ENCODE peak calls at places on chromosomes 2 and 18, in six cellular contexts. One of them, this sample, is unnamed.

GRCh38 chr2:60926751-60927568 is 45.6 kb downstream of the REL start:
- DNase-seq in colonic mucosa: no peak
- DNase-seq in GM20000: no peak
- DNase-seq in AG09319: no peak
- DNase-seq in CD4-positive, alpha-beta T cell: no peak
- DNase-seq in uterus: no peak
- DNase-seq in this sample: no peak

GRCh38 chr18:48952287-48953095 is 1.7 kb upstream of the SMAD7 start:
- DNase-seq in colonic mucosa: peak; percentile 74
- DNase-seq in GM20000: peak; percentile 77
- DNase-seq in AG09319: peak; percentile 70
- DNase-seq in CD4-positive, alpha-beta T cell: peak; percentile 65
- DNase-seq in uterus: peak; percentile 85
- DNase-seq in this sample: peak; percentile 66

GRCh38 chr2:25342372-25343186 is 854 bp upstream of the DNMT3A start:
- DNase-seq in colonic mucosa: peak; percentile 81
- DNase-seq in GM20000: peak; percentile 95
- DNase-seq in AG09319: peak; percentile 52
- DNase-seq in CD4-positive, alpha-beta T cell: peak; percentile 79
- DNase-seq in uterus: peak; percentile 85
- DNase-seq in this sample: peak; percentile 80

GRCh38 chr2:181472990-181473389 is 15.8 kb downstream of the ITGA4 start:
- DNase-seq in colonic mucosa: no peak
- DNase-seq in GM20000: no peak
- DNase-seq in AG09319: no peak
- DNase-seq in CD4-positive, alpha-beta T cell: no peak
- DNase-seq in uterus: no peak
- DNase-seq in this sample: no peak

GRCh38 chr18:31647354-31647753 is 37.0 kb downstream of the B4GALT6 start:
- DNase-seq in colonic mucosa: no peak
- DNase-seq in GM20000: no peak
- DNase-seq in AG09319: no peak
- DNase-seq in CD4-positive, alpha-beta T cell: no peak
- DNase-seq in uterus: no peak
- DNase-seq in this sample: no peak

GRCh38 chr2:9763356-9764152 is 79.7 kb upstream of the TAF1B start:
- DNase-seq in colonic mucosa: no peak
- DNase-seq in GM20000: no peak
- DNase-seq in AG09319: no peak
- DNase-seq in CD4-positive, alpha-beta T cell: no peak
- DNase-seq in uterus: no peak
- DNase-seq in this sample: no peak

GRCh38 chr2:238666543-238666942 is 181.3 kb upstream of the TWIST2 start:
- DNase-seq in colonic mucosa: no peak
- DNase-seq in GM20000: no peak
- DNase-seq in AG09319: no peak
- DNase-seq in CD4-positive, alpha-beta T cell: no peak
- DNase-seq in uterus: no peak
- DNase-seq in this sample: no peak

GRCh38 chr2:190378883-190379237 is 29.3 kb upstream of the MFSD6 start:
- DNase-seq in colonic mucosa: no peak
- DNase-seq in GM20000: no peak
- DNase-seq in AG09319: no peak
- DNase-seq in CD4-positive, alpha-beta T cell: no peak
- DNase-seq in uterus: no peak
- DNase-seq in this sample: no peak

GRCh38 chr18:37438417-37439180 is 127.0 kb downstream of the CELF4 start:
- DNase-seq in colonic mucosa: no peak
- DNase-seq in GM20000: no peak
- DNase-seq in AG09319: no peak
- DNase-seq in CD4-positive, alpha-beta T cell: no peak
- DNase-seq in uterus: no peak
- DNase-seq in this sample: no peak

GRCh38 chr2:67572721-67573485 is 175.8 kb downstream of the ETAA1 start:
- DNase-seq in colonic mucosa: peak; percentile 55
- DNase-seq in GM20000: no peak
- DNase-seq in AG09319: no peak
- DNase-seq in CD4-positive, alpha-beta T cell: no peak
- DNase-seq in uterus: no peak
- DNase-seq in this sample: no peak

GRCh38 chr18:79507076-79507545 is 111.4 kb downstream of the NFATC1 start:
- DNase-seq in colonic mucosa: peak; percentile 31
- DNase-seq in GM20000: no peak
- DNase-seq in AG09319: no peak
- DNase-seq in CD4-positive, alpha-beta T cell: no peak
- DNase-seq in uterus: peak; percentile 66
- DNase-seq in this sample: no peak

GRCh38 chr2:695111-695510 is 17.9 kb upstream of the TMEM18 start:
- DNase-seq in colonic mucosa: no peak
- DNase-seq in GM20000: no peak
- DNase-seq in AG09319: no peak
- DNase-seq in CD4-positive, alpha-beta T cell: no peak
- DNase-seq in uterus: no peak
- DNase-seq in this sample: no peak

GRCh38 chr2:134411828-134412638 is 158.2 kb downstream of the MGAT5 start:
- DNase-seq in colonic mucosa: peak; percentile 76
- DNase-seq in GM20000: peak; percentile 80
- DNase-seq in AG09319: peak; percentile 67
- DNase-seq in CD4-positive, alpha-beta T cell: peak; percentile 67
- DNase-seq in uterus: peak; percentile 65
- DNase-seq in this sample: peak; percentile 55

GRCh38 chr18:57784034-57784815 is 18.9 kb downstream of the ATP8B1 start:
- DNase-seq in colonic mucosa: no peak
- DNase-seq in GM20000: no peak
- DNase-seq in AG09319: no peak
- DNase-seq in CD4-positive, alpha-beta T cell: no peak
- DNase-seq in uterus: no peak
- DNase-seq in this sample: no peak

GRCh38 chr2:6999161-6999877 is 82.1 kb downstream of the RNF144A start:
- DNase-seq in colonic mucosa: no peak
- DNase-seq in GM20000: peak; percentile 58
- DNase-seq in AG09319: no peak
- DNase-seq in CD4-positive, alpha-beta T cell: no peak
- DNase-seq in uterus: no peak
- DNase-seq in this sample: no peak

GRCh38 chr2:233044974-233045535 is 12.6 kb downstream of the NEU2 start:
- DNase-seq in colonic mucosa: no peak
- DNase-seq in GM20000: no peak
- DNase-seq in AG09319: no peak
- DNase-seq in CD4-positive, alpha-beta T cell: no peak
- DNase-seq in uterus: no peak
- DNase-seq in this sample: no peak

GRCh38 chr18:27685807-27686412 is 491.0 kb downstream of the CDH2 start:
- DNase-seq in colonic mucosa: no peak
- DNase-seq in GM20000: peak; percentile 17
- DNase-seq in AG09319: peak; percentile 4
- DNase-seq in CD4-positive, alpha-beta T cell: no peak
- DNase-seq in uterus: no peak
- DNase-seq in this sample: peak; percentile 50

GRCh38 chr18:45724591-45724990 is 610 bp downstream of the SLC14A1 start:
- DNase-seq in colonic mucosa: no peak
- DNase-seq in GM20000: no peak
- DNase-seq in AG09319: no peak
- DNase-seq in CD4-positive, alpha-beta T cell: no peak
- DNase-seq in uterus: no peak
- DNase-seq in this sample: no peak

GRCh38 chr18:45719106-45719505 is 4.9 kb upstream of the SLC14A1 start:
- DNase-seq in colonic mucosa: no peak
- DNase-seq in GM20000: no peak
- DNase-seq in AG09319: no peak
- DNase-seq in CD4-positive, alpha-beta T cell: no peak
- DNase-seq in uterus: no peak
- DNase-seq in this sample: no peak

GRCh38 chr18:45723921-45724320 is at the start of gene SLC14A1:
- DNase-seq in colonic mucosa: no peak
- DNase-seq in GM20000: no peak
- DNase-seq in AG09319: no peak
- DNase-seq in CD4-positive, alpha-beta T cell: no peak
- DNase-seq in uterus: no peak
- DNase-seq in this sample: no peak

GRCh38 chr18:45726603-45727002 is 2.6 kb downstream of the SLC14A1 start:
- DNase-seq in colonic mucosa: no peak
- DNase-seq in GM20000: no peak
- DNase-seq in AG09319: no peak
- DNase-seq in CD4-positive, alpha-beta T cell: no peak
- DNase-seq in uterus: no peak
- DNase-seq in this sample: no peak

GRCh38 chr18:45722899-45723298 is 1.1 kb upstream of the SLC14A1 start:
- DNase-seq in colonic mucosa: peak; percentile 70
- DNase-seq in GM20000: peak; percentile 77
- DNase-seq in AG09319: no peak
- DNase-seq in CD4-positive, alpha-beta T cell: peak; percentile 72
- DNase-seq in uterus: peak; percentile 37
- DNase-seq in this sample: peak; percentile 75
- TF ChIP-seq CTCF in colonic mucosa: peak; percentile 70
- TF ChIP-seq CTCF in GM20000: peak; percentile 64
- TF ChIP-seq CTCF in AG09319: peak; percentile 70
- TF ChIP-seq CTCF in CD4-positive, alpha-beta T cell: peak; percentile 65
- TF ChIP-seq CTCF in uterus: peak; percentile 41
- TF ChIP-seq CTCF in this sample: peak; percentile 85

GRCh38 chr2:224847431-224847830 is 131.3 kb upstream of the CCDC195 start:
- DNase-seq in colonic mucosa: no peak
- DNase-seq in GM20000: no peak
- DNase-seq in AG09319: no peak
- DNase-seq in CD4-positive, alpha-beta T cell: no peak
- DNase-seq in uterus: no peak
- DNase-seq in this sample: no peak

GRCh38 chr2:224850081-224850480 is 133.9 kb upstream of the CCDC195 start:
- DNase-seq in colonic mucosa: no peak
- DNase-seq in GM20000: no peak
- DNase-seq in AG09319: no peak
- DNase-seq in CD4-positive, alpha-beta T cell: no peak
- DNase-seq in uterus: no peak
- DNase-seq in this sample: no peak

GRCh38 chr2:224847961-224848850 is 132.0 kb upstream of the CCDC195 start:
- DNase-seq in colonic mucosa: no peak
- DNase-seq in GM20000: no peak
- DNase-seq in AG09319: peak; percentile 54
- DNase-seq in CD4-positive, alpha-beta T cell: no peak
- DNase-seq in uterus: no peak
- DNase-seq in this sample: no peak

DNA sequence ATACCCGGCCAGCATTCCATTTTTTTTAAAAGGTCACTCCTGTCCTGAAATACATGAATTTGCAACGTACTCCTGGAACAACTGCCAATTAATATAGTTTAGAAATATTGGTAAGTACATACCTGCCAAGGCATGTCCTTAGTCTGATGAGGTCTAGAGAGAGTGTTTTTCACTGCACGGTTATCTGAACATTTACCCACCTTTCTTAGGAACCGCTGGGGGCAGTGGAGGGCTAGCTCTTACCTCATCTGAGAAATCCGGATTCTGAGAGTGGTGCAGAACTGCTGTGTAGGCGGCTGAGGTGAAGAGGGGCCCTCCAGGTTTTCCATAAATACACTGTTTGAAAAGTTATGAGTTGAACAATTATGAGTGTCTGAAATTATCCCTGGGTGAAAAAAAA is 133.1 kb upstream of the CCDC195 start:
- DNase-seq in colonic mucosa: no peak
- DNase-seq in GM20000: peak; percentile 10
- DNase-seq in AG09319: no peak
- DNase-seq in CD4-positive, alpha-beta T cell: no peak
- DNase-seq in uterus: no peak
- DNase-seq in this sample: no peak
- TF ChIP-seq CTCF in colonic mucosa: no peak
- TF ChIP-seq CTCF in GM20000: no peak
- TF ChIP-seq CTCF in AG09319: no peak
- TF ChIP-seq CTCF in CD4-positive, alpha-beta T cell: no peak
- TF ChIP-seq CTCF in uterus: no peak
- TF ChIP-seq CTCF in this sample: no peak

GRCh38 chr2:219218279-219219112 is at the start of gene ABCB6:
- DNase-seq in colonic mucosa: peak; percentile 97
- DNase-seq in GM20000: peak; percentile 94
- DNase-seq in AG09319: peak; percentile 86
- DNase-seq in CD4-positive, alpha-beta T cell: peak; percentile 86
- DNase-seq in uterus: peak; percentile 99
- DNase-seq in this sample: peak; percentile 92
- TF ChIP-seq CTCF in colonic mucosa: no peak
- TF ChIP-seq CTCF in GM20000: no peak
- TF ChIP-seq CTCF in AG09319: no peak
- TF ChIP-seq CTCF in CD4-positive, alpha-beta T cell: no peak
- TF ChIP-seq CTCF in uterus: peak; percentile 25
- TF ChIP-seq CTCF in this sample: no peak

DNA sequence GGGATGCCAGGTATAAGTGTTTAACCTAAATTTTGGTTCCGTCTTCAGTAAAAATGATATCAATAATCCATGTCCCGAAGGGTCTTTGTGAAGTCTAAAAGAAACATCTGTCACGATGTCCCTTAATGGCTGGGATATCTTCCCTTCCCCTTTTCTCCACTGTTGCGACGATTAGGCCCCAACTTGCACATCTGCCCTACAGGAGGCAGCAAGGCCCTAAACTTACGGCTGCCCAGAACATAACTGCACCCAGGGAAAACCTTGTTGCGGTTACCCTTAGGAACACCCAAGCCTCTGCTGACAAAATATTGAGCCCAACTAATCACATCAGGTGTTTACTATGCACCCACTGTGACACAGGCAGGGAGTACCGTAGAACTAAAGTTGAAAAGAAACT is 1.2 kb upstream of the SMAD2 start:
- DNase-seq in colonic mucosa: peak; percentile 34
- DNase-seq in GM20000: peak; percentile 25
- DNase-seq in AG09319: no peak
- DNase-seq in CD4-positive, alpha-beta T cell: peak; percentile 35
- DNase-seq in uterus: no peak
- DNase-seq in this sample: peak; percentile 10
- TF ChIP-seq CTCF in colonic mucosa: no peak
- TF ChIP-seq CTCF in GM20000: no peak
- TF ChIP-seq CTCF in AG09319: no peak
- TF ChIP-seq CTCF in CD4-positive, alpha-beta T cell: peak; percentile 16
- TF ChIP-seq CTCF in uterus: no peak
- TF ChIP-seq CTCF in this sample: peak; percentile 25